ENCODE peak calls at places on chromosome 17, in four cellular contexts. O, H, I and X are unnamed samples. For H3K36me3, the result is how much of the 10 kb centered on the place peaks cover.

GRCh38 chr17:47119746-47120520 is 69.2 kb downstream of the CDC27 start:
- DNase-seq in O (no peak), H (peak), I (no peak), X (peak)

GRCh38 chr17:32723310-32723955 is 153.5 kb downstream of the MYO1D start:
- DNase-seq in O (no peak), H (no peak), I (no peak), X (no peak)

GRCh38 chr17:48626470-48627241 is 498 bp upstream of the HOXB9 start:
- DNase-seq in O (no peak), H (peak), I (no peak), X (peak)

GRCh38 chr17:32007463-32008298 is 498 bp downstream of the LRRC37B start:
- DNase-seq in O (peak), H (peak), I (no peak), X (peak)

GRCh38 chr17:74280093-74280513 is 6.1 kb downstream of the DNAI2 start:
- DNase-seq in O (no peak), H (no peak), I (no peak), X (no peak)

GRCh38 chr17:18988546-18989173 is 15.9 kb downstream of the FAM83G start:
- DNase-seq in O (no peak), H (no peak), I (no peak), X (no peak)

GRCh38 chr17:68568581-68568980 is 32.6 kb downstream of the FAM20A start:
- DNase-seq in O (no peak), H (no peak), I (no peak), X (no peak)

GRCh38 chr17:49783051-49783715 is 5.3 kb upstream of the KAT7 start:
- DNase-seq in O (no peak), H (no peak), I (no peak), X (no peak)

GRCh38 chr17:43372273-43372911 is 26.4 kb upstream of the ARL4D start:
- DNase-seq in O (no peak), H (no peak), I (no peak), X (no peak)

GRCh38 chr17:32741381-32741780 is 135.5 kb downstream of the MYO1D start:
- DNase-seq in O (no peak), H (no peak), I (no peak), X (no peak)

GRCh38 chr17:82238562-82239201 is 9.8 kb downstream of the SLC16A3 start:
- DNase-seq in O (no peak), H (peak), I (peak), X (no peak)

GRCh38 chr17:74217036-74217725 is 3.8 kb downstream of the TTYH2 start:
- DNase-seq in O (no peak), H (no peak), I (no peak), X (no peak)

GRCh38 chr17:75925912-75926311 is 14.9 kb downstream of the FBF1 start:
- DNase-seq in O (no peak), H (no peak), I (no peak), X (peak)

GRCh38 chr17:65388911-65389310 is 172.5 kb downstream of the AXIN2 start:
- DNase-seq in O (no peak), H (no peak), I (no peak), X (no peak)

GRCh38 chr17:75334723-75335122 is 45.5 kb upstream of the SLC25A19 start:
- DNase-seq in O (no peak), H (no peak), I (no peak), X (no peak)

GRCh38 chr17:43579570-43580140 is 33.5 kb upstream of the ETV4 start:
- DNase-seq in O (no peak), H (peak), I (no peak), X (no peak)

GRCh38 chr17:73291260-73291801 is 20.5 kb downstream of the CDC42EP4 start:
- DNase-seq in O (no peak), H (peak), I (peak), X (no peak)

GRCh38 chr17:39530513-39530912 is 69.2 kb downstream of the CDK12 start:
- DNase-seq in O (no peak), H (no peak), I (no peak), X (no peak)

GRCh38 chr17:39529455-39529854 is 68.2 kb downstream of the CDK12 start:
- DNase-seq in O (no peak), H (no peak), I (no peak), X (no peak)

GRCh38 chr17:39533891-39534290 is 72.6 kb downstream of the CDK12 start:
- DNase-seq in O (no peak), H (peak), I (no peak), X (no peak)

GRCh38 chr17:39534768-39535405 is 72.8 kb downstream of the NEUROD2 start:
- DNase-seq in O (no peak), H (no peak), I (no peak), X (no peak)

GRCh38 chr17:39531252-39531651 is 70.0 kb downstream of the CDK12 start:
- DNase-seq in O (no peak), H (no peak), I (no peak), X (no peak)
- H3K36me3 ChIP-seq in O (under half), H (under half), I (under half), X (under half)

GRCh38 chr17:4059656-4060055 is 83.2 kb downstream of the ZZEF1 start:
- DNase-seq in O (no peak), H (no peak), I (no peak), X (no peak)
- H3K36me3 ChIP-seq in O (half or more), H (under half), I (half or more), X (under half)

DNA sequence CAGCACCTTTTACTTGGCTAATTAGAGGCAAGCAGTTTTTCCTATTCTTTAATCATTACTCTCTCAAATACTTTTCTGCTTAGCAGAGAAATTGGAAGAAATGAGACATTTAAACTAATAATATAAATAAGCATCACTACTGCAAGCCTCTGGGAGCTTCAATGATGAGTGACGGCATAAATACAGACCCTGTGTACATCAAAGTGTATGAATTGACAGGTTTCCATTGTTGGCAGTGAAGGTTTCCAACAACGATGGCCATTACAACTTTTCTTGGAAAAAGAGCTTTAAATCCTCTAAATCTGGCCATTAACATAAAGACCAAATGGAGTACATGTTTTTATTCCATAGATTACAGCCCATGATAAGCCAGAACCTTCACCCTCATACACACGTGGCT is 39.4 kb upstream of the CACNG5 start:
- DNase-seq in O (no peak), H (no peak), I (no peak), X (no peak)
- H3K36me3 ChIP-seq in O (under half), H (under half), I (under half), X (under half)

DNA sequence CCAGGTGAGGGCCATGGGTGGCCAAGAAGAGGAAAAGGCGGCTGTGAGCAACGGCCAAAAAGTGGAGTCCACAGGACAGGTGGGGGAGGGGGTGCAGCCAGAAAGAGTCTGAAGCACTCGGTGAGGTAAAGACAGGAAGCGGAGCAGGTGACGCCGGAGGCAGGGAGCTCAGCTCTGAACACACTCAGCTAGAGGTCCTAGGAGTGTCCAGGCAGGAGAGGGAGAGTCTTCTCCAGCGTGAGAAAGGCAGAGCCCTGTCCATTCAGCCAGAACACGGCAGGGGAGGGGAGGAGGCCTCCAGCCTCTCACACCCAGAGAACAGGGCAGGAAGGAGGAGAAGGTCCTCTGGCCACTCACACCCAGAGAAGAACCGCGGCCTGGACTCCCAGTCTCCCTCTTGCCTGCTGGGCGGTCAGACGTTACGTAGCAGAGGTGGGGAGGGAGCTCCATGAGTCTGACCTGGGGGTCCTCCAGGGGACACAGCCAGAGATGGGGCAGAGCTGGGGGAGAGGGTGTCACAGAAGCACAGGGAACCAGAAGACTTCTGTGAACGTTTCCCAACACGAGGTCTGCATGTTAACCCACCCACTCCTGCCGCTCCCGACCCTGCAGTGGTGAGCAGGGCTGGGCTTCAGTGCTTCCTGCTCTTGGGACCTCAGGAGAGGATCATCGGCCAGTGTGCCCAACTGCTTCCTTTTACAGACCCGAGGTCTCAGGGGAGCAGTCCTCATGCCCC is 89.2 kb downstream of the ABR start:
- DNase-seq in O (no peak), H (no peak), I (no peak), X (no peak)
- H3K36me3 ChIP-seq in O (under half), H (under half), I (under half), X (under half)

DNA sequence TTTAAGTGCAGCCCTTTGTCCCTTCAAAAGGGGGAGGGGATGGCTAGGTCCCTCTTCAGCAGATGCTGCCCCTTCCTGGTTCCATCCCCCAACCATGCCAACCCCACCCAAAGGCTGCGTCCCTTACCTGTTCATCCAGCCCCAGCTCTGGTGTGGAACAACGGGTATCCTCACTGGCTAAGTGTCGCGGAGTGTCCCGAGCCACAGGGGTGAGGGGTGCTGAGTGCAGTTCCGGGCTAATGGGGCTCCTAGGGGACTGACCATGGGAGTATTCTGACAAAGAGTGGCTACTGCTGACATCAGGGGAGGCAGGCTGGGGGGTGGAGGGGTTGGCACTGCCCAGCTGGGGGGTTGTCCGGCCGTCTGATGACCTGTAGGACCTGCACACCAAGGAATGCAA is 32.9 kb downstream of the STH start:
- DNase-seq in O (no peak), H (no peak), I (no peak), X (no peak)
- H3K36me3 ChIP-seq in O (half or more), H (half or more), I (half or more), X (under half)

DNA sequence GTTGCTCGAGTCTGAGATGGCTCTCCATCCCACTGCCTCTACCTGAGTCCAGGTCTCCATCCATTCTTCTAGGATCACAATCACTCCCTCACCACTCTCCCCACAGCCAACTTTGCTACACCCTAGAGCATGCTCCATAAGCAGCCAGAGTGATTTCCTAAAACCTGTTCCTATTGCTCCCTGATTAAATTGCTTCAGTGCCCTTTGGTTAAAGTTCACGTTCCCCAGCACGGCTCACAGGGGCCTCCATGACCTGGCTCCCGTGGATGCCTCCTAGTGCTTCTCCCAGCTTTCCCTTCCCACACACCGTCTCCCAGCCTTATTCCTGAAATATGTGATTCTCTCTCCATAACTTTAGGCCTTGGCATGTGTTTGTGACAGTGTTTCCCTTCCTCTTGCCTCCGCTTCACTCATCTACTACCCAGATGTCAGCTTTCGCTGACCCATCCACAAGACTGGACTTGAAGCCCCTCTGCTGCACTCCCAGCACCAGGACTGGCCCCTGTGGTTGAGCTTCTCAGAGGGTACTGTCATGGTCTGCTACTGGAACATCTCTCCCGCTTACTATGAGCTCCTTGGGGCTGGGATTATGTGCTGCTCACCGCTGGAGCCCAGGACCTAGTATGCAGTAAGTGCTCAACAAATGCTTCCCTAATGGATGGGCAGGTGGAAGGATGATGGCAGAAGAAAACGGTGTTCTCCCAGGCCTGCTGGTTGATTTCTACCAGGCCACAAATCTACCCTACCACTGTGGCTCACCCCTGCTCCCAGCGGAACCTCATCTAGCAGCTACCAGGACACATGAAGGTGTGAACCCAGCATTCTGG is 17.9 kb downstream of the MYO18A start:
- DNase-seq in O (no peak), H (no peak), I (no peak), X (no peak)
- H3K36me3 ChIP-seq in O (under half), H (under half), I (under half), X (under half)